ENCODE peak calls at places on chromosome 19, in six cellular contexts. P is psoas muscle, F is MCF 10A, V is lower leg skin, K is progenitor cell of endocrine pancreas, L is cardiac muscle cell. A is an unnamed sample.

GRCh38 chr19:6802336-6803035 is 30.0 kb downstream of the VAV1 start:
- DNase-seq in P (peak), F (peak), V (no peak), K (no peak), L (no peak), A (no peak)

GRCh38 chr19:31174948-31175347 is 174.3 kb downstream of the TSHZ3 start:
- DNase-seq in P (no peak), F (no peak), V (peak), K (no peak), L (no peak), A (no peak)

GRCh38 chr19:30062331-30063183 is 120.5 kb downstream of the URI1 start:
- DNase-seq in P (no peak), F (no peak), V (peak), K (no peak), L (no peak), A (no peak)

GRCh38 chr19:6249296-6249695 is 30.5 kb downstream of the MLLT1 start:
- DNase-seq in P (no peak), F (no peak), V (no peak), K (no peak), L (no peak), A (no peak)

GRCh38 chr19:10274589-10274988 is 3.7 kb downstream of the ICAM1 start:
- DNase-seq in P (no peak), F (no peak), V (no peak), K (no peak), L (no peak), A (no peak)

GRCh38 chr19:13804830-13805683 is 9.8 kb downstream of the ZSWIM4 start:
- DNase-seq in P (peak), F (no peak), V (no peak), K (no peak), L (peak), A (peak)

GRCh38 chr19:46731007-46731501 is 14.1 kb upstream of the PRKD2 start:
- DNase-seq in P (no peak), F (peak), V (no peak), K (no peak), L (no peak), A (no peak)

GRCh38 chr19:36014029-36014924 is at the start of gene ALKBH6:
- DNase-seq in P (peak), F (peak), V (peak), K (peak), L (peak), A (peak)

GRCh38 chr19:8488351-8488750 is 14.1 kb downstream of the PRAM1 start:
- DNase-seq in P (no peak), F (no peak), V (no peak), K (no peak), L (no peak), A (no peak)

GRCh38 chr19:53772943-53773342 is 51.2 kb downstream of the NLRP12 start:
- DNase-seq in P (no peak), F (peak), V (no peak), K (peak), L (peak), A (peak)

GRCh38 chr19:50649433-50650391 is at the start of gene C19orf81:
- DNase-seq in P (no peak), F (peak), V (no peak), K (no peak), L (peak), A (peak)

GRCh38 chr19:34712606-34713261 is 21.3 kb upstream of the ZNF181 start:
- DNase-seq in P (no peak), F (peak), V (no peak), K (no peak), L (peak), A (peak)

GRCh38 chr19:15464394-15465385 is at the start of gene RASAL3:
- DNase-seq in P (no peak), F (no peak), V (no peak), K (no peak), L (no peak), A (no peak)

GRCh38 chr19:55443824-55444719 is 972 bp upstream of the SHISA7 start:
- DNase-seq in P (no peak), F (no peak), V (no peak), K (no peak), L (no peak), A (no peak)

GRCh38 chr19:6071103-6071485 is 39.2 kb downstream of the RFX2 start:
- DNase-seq in P (no peak), F (peak), V (peak), K (no peak), L (no peak), A (no peak)

GRCh38 chr19:1366899-1367870 is 16.5 kb upstream of the NDUFS7 start:
- DNase-seq in P (no peak), F (no peak), V (no peak), K (no peak), L (no peak), A (no peak)

GRCh38 chr19:30450101-30450500 is 77.9 kb downstream of the ZNF536 start:
- DNase-seq in P (no peak), F (no peak), V (no peak), K (no peak), L (peak), A (peak)

GRCh38 chr19:16645140-16645539 is 14.8 kb downstream of the SMIM7 start:
- DNase-seq in P (no peak), F (no peak), V (no peak), K (no peak), L (no peak), A (no peak)

GRCh38 chr19:37506387-37507166 is at the start of gene ZNF793:
- DNase-seq in P (peak), F (no peak), V (peak), K (peak), L (peak), A (peak)

GRCh38 chr19:13281567-13282291 is 131.5 kb downstream of the IER2 start:
- DNase-seq in P (no peak), F (no peak), V (no peak), K (no peak), L (no peak), A (no peak)

GRCh38 chr19:43504426-43505185 is at the start of gene PHLDB3:
- DNase-seq in P (peak), F (no peak), V (peak), K (peak), L (peak), A (peak)

GRCh38 chr19:48554385-48555091 is 2.6 kb downstream of the SULT2B1 start:
- DNase-seq in P (no peak), F (no peak), V (no peak), K (peak), L (peak), A (peak)

GRCh38 chr19:920051-920857 is 3.1 kb downstream of the KISS1R start:
- DNase-seq in P (no peak), F (no peak), V (no peak), K (no peak), L (peak), A (peak)

GRCh38 chr19:49113762-49114629 is at the start of gene LIN7B:
- DNase-seq in P (peak), F (peak), V (peak), K (peak), L (peak), A (peak)

GRCh38 chr19:49492573-49493411 is 3.4 kb upstream of the RPS11 start:
- DNase-seq in P (no peak), F (peak), V (no peak), K (no peak), L (no peak), A (no peak)

GRCh38 chr19:39558623-39559117 is 18.7 kb upstream of the EID2 start:
- DNase-seq in P (no peak), F (no peak), V (no peak), K (no peak), L (no peak), A (no peak)

GRCh38 chr19:42436006-42436405 is 6.7 kb downstream of the CXCL17 start:
- DNase-seq in P (no peak), F (no peak), V (no peak), K (no peak), L (no peak), A (no peak)

GRCh38 chr19:45640849-45641273 is 1.7 kb upstream of the EML2 start:
- DNase-seq in P (no peak), F (peak), V (peak), K (no peak), L (peak), A (peak)

GRCh38 chr19:5966215-5966614 is 11.7 kb downstream of the RANBP3 start:
- DNase-seq in P (no peak), F (no peak), V (no peak), K (no peak), L (peak), A (no peak)

GRCh38 chr19:19404879-19405860 is at the start of gene GATAD2A:
- DNase-seq in P (peak), F (peak), V (peak), K (peak), L (peak), A (peak)

GRCh38 chr19:35253316-35254286 is 4.8 kb downstream of the LSR start:
- DNase-seq in P (no peak), F (no peak), V (peak), K (no peak), L (no peak), A (no peak)

GRCh38 chr19:4186087-4186993 is 3.9 kb downstream of the ANKRD24 start:
- DNase-seq in P (peak), F (peak), V (peak), K (peak), L (peak), A (peak)

GRCh38 chr19:15107056-15108010 is at the start of gene SYDE1:
- DNase-seq in P (peak), F (peak), V (peak), K (no peak), L (peak), A (peak)

GRCh38 chr19:54572696-54573311 is 786 bp upstream of the LILRA2 start:
- DNase-seq in P (no peak), F (no peak), V (no peak), K (no peak), L (no peak), A (no peak)

GRCh38 chr19:9848060-9848459 is 12.9 kb downstream of the PIN1 start:
- DNase-seq in P (no peak), F (no peak), V (no peak), K (peak), L (peak), A (peak)

GRCh38 chr19:955803-956746 is 28.1 kb upstream of the WDR18 start:
- DNase-seq in P (no peak), F (no peak), V (no peak), K (peak), L (peak), A (peak)

GRCh38 chr19:38251564-38252051 is 4.6 kb downstream of the PPP1R14A start:
- DNase-seq in P (no peak), F (no peak), V (no peak), K (no peak), L (no peak), A (no peak)

DNA sequence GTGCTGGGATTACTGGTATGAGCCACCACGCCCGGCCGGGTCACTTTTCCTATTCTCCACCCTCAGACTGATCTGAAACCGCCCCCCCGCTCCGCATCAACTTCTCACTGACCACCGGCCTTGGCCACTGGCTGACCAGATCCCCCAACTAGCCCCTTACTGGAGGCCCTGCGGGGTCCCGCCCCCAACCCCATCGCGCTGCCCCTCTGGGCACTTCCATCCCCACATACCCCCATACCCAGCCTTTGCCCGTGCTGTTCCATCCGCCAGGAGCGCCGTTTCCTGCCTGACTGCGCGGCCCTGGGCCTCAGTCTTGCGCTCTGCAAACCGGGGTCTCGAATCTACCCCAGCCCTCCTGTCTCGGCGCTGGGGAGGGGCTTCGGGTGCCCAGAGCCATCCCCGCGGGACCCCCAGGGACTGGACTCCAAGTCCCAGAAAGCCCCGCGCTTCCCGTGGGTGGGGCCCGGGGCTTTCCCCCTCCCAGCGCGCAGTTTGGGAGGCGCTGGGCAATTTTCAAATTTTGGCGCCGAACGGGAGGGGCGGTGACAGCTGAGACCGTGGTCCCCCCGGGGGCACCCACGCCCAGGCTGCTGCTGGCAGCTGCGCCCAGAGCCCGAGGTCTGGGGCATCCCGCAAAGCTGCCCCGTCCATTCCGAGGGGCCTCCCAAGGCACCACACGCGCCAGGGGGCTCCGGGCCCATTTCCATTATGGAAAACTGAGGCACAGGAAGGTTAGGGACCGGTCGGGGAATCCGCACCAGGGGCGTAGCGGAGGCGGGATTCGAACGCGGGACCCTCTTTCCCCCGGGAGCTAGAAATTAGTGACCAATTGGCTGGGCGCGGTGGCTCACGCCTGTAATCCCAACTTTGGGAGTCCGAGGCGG is 5.2 kb upstream of the LMNB2 start:
- DNase-seq in P (peak), F (peak), V (peak), K (no peak), L (peak), A (peak)
- TF ChIP-seq CTCF in P (no peak), F (peak), V (no peak), K (no peak), L (peak), A (no peak)

DNA sequence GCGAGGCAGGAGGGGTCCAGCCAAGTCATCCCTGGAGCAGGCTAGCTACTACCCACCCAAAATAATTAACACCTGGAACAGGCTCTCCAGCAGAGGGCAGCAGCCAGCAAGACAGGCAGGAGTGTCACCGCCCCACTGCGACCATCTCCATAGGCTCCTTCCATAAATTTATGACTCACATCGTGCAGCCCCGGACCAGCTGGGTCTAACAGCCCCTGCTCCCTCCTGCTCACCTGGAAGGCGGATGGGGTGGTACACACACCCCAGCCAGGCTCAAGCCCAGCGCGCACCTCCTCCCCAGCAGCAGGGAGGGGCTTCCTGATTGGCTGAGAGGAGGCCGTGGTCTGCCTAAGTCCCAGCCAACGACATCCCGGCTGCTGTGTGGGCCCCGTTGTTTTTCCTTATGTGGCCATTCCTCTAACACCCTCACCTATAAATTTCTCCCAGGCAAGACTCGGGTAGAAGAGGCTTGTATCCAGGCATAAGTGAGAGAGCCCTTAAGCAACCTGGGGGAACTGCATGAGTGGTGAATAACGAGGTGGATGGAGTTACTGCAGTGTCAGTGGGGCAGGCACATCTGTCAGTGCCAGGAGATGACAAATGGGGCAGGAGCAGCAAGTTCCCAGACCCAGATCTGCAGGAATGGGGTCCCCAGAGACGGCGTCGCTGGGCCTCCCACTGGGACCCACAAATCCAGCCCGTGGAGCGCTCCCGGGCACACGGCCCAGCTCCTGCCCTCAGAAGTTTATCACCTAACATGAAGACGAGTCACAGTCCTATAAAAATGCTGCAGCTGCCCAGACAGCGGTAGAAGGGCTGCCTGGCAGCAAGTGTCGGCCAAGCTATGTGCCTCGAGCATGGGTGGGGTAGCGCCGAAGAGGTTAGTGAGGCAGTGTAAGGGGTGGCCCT is 43.1 kb downstream of the CEBPG start:
- DNase-seq in P (peak), F (peak), V (no peak), K (peak), L (peak), A (peak)
- TF ChIP-seq CTCF in P (peak), F (peak), V (no peak), K (peak), L (peak), A (peak)

GRCh38 chr19:56725829-56726424 is 54.4 kb upstream of the ZNF835 start:
- DNase-seq in P (no peak), F (no peak), V (no peak), K (no peak), L (no peak), A (no peak)
- TF ChIP-seq CTCF in P (no peak), F (no peak), V (no peak), K (no peak), L (no peak), A (no peak)

DNA sequence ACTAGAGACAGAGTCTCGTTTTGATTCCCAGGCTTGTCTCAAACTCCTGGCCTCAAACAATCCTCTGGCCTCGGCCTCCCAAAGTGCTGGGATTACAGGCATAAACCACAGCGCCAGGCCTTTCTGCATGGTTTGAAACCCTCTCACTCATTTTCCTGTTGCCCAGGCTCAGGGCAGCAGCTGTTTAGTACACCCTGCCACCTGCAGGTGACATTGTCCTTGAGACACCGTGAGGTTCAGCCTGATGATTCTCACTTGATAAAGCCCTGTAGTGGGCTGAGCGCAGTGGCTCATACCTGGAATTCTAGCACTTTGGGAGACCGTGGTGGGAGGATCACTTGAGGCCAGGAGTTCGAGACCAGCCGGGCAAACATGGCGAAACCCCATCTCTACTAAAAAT is 12.5 kb downstream of the IL12RB1 start:
- DNase-seq in P (no peak), F (no peak), V (no peak), K (no peak), L (no peak), A (no peak)
- TF ChIP-seq CTCF in P (no peak), F (no peak), V (no peak), K (peak), L (no peak), A (no peak)

GRCh38 chr19:41354343-41354974 is 737 bp upstream of the TGFB1 start:
- DNase-seq in P (no peak), F (no peak), V (no peak), K (no peak), L (no peak), A (no peak)
- TF ChIP-seq CTCF in P (no peak), F (no peak), V (no peak), K (no peak), L (no peak), A (no peak)